ENCODE peak calls at places on chromosomes 11 and 22, in four cellular contexts. X is AG09309, R is mammary epithelial cell, O is choroid plexus epithelial cell. H is an unnamed sample.

GRCh38 chr11:92969634-92970347 is at the start of gene MTNR1B:
- DNase-seq in X (no peak), R (no peak), O (no peak), H (no peak)

GRCh38 chr11:62687508-62688396 is 1.6 kb downstream of the LRRN4CL start:
- DNase-seq in X (no peak), R (no peak), O (no peak), H (no peak)

GRCh38 chr11:62554377-62554776 is 7.8 kb upstream of the AHNAK start:
- DNase-seq in O (no peak), X (no peak), R (no peak), H (no peak)

GRCh38 chr11:860238-861104 is 17.8 kb downstream of the TSPAN4 start:
- DNase-seq in O (no peak), X (no peak), R (no peak), H (no peak)

GRCh38 chr11:108220721-108221346 is 1.6 kb downstream of the NPAT start:
- DNase-seq in O (peak; percentile 28), X (no peak), R (no peak), H (no peak)

GRCh38 chr11:123702137-123702536 is 39.3 kb downstream of the ZNF202 start:
- DNase-seq in X (no peak), R (no peak), O (no peak), H (no peak)

GRCh38 chr11:104078995-104079394 is 42.6 kb downstream of the DDI1 start:
- DNase-seq in R (peak; percentile 29), X (no peak), O (no peak), H (no peak)

GRCh38 chr22:27636716-27637503 is 164.6 kb downstream of the MN1 start:
- DNase-seq in X (no peak), O (no peak), R (no peak), H (no peak)

GRCh38 chr22:22394589-22394988 is 114.0 kb downstream of the ZNF280B start:
- DNase-seq in R (no peak), O (no peak), X (no peak), H (no peak)

GRCh38 chr11:91591021-91591420 is 633.6 kb upstream of the FAT3 start:
- DNase-seq in X (no peak), O (no peak), R (no peak), H (no peak)

GRCh38 chr22:50236731-50237409 is 8.0 kb downstream of the TUBGCP6 start:
- DNase-seq in X (no peak), O (peak; percentile 57), R (no peak), H (no peak)

GRCh38 chr11:122784325-122785155 is 53.8 kb upstream of the CRTAM start:
- DNase-seq in O (peak; percentile 98), X (peak; percentile 74), R (peak; percentile 92), H (peak; percentile 44)

GRCh38 chr11:18802381-18803257 is 11.0 kb upstream of the PTPN5 start:
- DNase-seq in X (peak; percentile 43), O (peak; percentile 89), R (peak; percentile 40), H (peak; percentile 34)
- TF ChIP-seq CTCF in X (peak; percentile 71), O (peak; percentile 79), R (peak; percentile 71), H (peak; percentile 59)

GRCh38 chr22:37607010-37607911 is 1.4 kb upstream of the GGA1 start:
- DNase-seq in O (peak; percentile 72), R (peak; percentile 86), X (no peak), H (no peak)

GRCh38 chr22:37609240-37610152 is 862 bp downstream of the GGA1 start:
- DNase-seq in R (peak; percentile 32), O (no peak), X (no peak), H (no peak)

GRCh38 chr22:37607912-37608476 is 640 bp upstream of the GGA1 start:
- DNase-seq in O (no peak), X (no peak), R (no peak), H (no peak)

GRCh38 chr22:37610480-37611148 is 2.0 kb downstream of the GGA1 start:
- DNase-seq in O (no peak), X (no peak), R (no peak), H (no peak)

DNA sequence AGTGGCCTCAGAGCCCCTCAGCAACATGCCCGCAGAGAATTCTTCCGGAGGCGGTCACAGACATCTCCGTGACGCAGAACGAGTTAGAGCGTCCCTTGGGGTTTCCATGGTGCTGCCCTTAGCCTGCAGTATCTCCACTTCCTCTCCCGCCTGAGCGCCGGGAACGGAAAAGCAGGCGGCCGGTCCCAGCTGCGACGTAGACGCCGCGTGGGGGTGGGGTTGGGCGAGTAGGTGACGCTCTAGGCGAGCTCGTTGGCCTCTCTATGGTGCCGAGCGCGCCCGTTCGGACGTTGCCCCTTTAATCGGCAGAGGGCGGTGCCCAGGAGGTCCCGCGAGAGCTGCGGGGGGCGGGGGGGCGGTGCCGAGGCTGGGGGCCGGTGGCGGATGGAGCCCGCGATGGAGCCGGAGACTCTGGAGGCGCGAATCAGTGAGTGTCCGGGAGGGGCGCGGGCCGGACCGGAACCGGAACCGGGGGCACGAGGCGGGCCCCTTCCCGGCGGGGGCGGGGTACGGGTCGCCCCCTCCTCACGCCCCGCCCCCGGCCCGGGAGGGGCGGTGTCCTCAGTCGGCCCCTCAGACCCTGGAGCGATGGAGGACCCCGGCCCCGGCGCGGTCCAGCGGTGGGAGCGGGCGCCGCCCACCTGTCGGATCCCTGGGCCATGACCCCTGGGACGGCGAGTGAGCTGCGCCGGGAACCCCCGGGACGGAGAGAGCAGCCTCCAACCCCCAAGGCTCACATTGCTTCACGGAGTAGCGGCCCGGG is at the start of gene GGA1:
- DNase-seq in R (peak; percentile 97), O (peak; percentile 98), X (peak; percentile 86), H (peak; percentile 90)
- TF ChIP-seq CTCF in R (no peak), O (no peak), X (no peak), H (no peak)

GRCh38 chr11:39113606-39114005 is 2345.8 kb downstream of the LRRC4C start:
- DNase-seq in R (no peak), O (no peak), X (no peak), H (no peak)
- TF ChIP-seq CTCF in R (no peak), O (no peak), X (no peak), H (no peak)

GRCh38 chr11:27861706-27862430 is 161.6 kb upstream of the BDNF start:
- DNase-seq in O (peak; percentile 88), X (peak; percentile 78), R (peak; percentile 79), H (peak; percentile 52)
- TF ChIP-seq CTCF in O (no peak), X (no peak), R (no peak), H (no peak)

GRCh38 chr22:39306456-39307361 is 12.7 kb downstream of the RPL3 start:
- DNase-seq in O (no peak), R (no peak), X (no peak), H (no peak)
- TF ChIP-seq CTCF in O (peak; percentile 55), R (peak; percentile 54), X (peak; percentile 29), H (peak; percentile 3)

GRCh38 chr11:29328961-29329441 is 687.8 kb downstream of the KCNA4 start:
- DNase-seq in R (peak; percentile 92), O (peak; percentile 90), X (no peak), H (peak; percentile 44)
- TF ChIP-seq CTCF in R (peak; percentile 82), O (peak; percentile 89), X (peak; percentile 74), H (peak; percentile 76)

GRCh38 chr22:37229805-37230672 is 14.0 kb downstream of the RAC2 start:
- DNase-seq in X (peak; percentile 8), O (no peak), R (peak; percentile 55), H (no peak)
- TF ChIP-seq CTCF in X (no peak), O (no peak), R (no peak), H (no peak)

H was measured in AG09319.